ENCODE peak calls at places on chromosomes 11 and 22, in five cellular contexts. One of them, this sample, is unnamed.

GRCh38 chr11:25423436-25424184 is 908.3 kb upstream of the ANO3 start:
- DNase-seq in GM12878: no peak
- DNase-seq in H1: no peak
- DNase-seq in K562: no peak
- DNase-seq in HepG2: no peak
- DNase-seq in this sample: peak; percentile 2

GRCh38 chr11:3073029-3073435 is 15.8 kb upstream of the CARS1 start:
- DNase-seq in GM12878: no peak
- DNase-seq in H1: no peak
- DNase-seq in K562: no peak
- DNase-seq in HepG2: no peak
- DNase-seq in this sample: no peak

GRCh38 chr22:37121887-37122591 is 12.5 kb upstream of the TMPRSS6 start:
- DNase-seq in GM12878: peak; percentile 73
- DNase-seq in H1: no peak
- DNase-seq in K562: no peak
- DNase-seq in HepG2: peak; percentile 10
- DNase-seq in this sample: peak; percentile 37

GRCh38 chr11:32597914-32598313 is 14.3 kb downstream of the EIF3M start:
- DNase-seq in GM12878: no peak
- DNase-seq in H1: no peak
- DNase-seq in K562: no peak
- DNase-seq in HepG2: no peak
- DNase-seq in this sample: no peak

GRCh38 chr11:92812841-92813240 is 156.6 kb upstream of the MTNR1B start:
- DNase-seq in GM12878: no peak
- DNase-seq in H1: no peak
- DNase-seq in K562: no peak
- DNase-seq in HepG2: no peak
- DNase-seq in this sample: no peak

GRCh38 chr22:22730655-22731373 is 86.4 kb downstream of the GGTLC2 start:
- DNase-seq in GM12878: no peak
- DNase-seq in H1: no peak
- DNase-seq in K562: peak; percentile 55
- DNase-seq in HepG2: no peak
- DNase-seq in this sample: no peak

GRCh38 chr11:60003729-60004128 is 13.3 kb upstream of the OOSP4B start:
- DNase-seq in GM12878: no peak
- DNase-seq in H1: no peak
- DNase-seq in K562: no peak
- DNase-seq in HepG2: no peak
- DNase-seq in this sample: no peak

GRCh38 chr22:37260939-37261338 is 16.9 kb upstream of the RAC2 start:
- DNase-seq in GM12878: no peak
- DNase-seq in H1: no peak
- DNase-seq in K562: peak; percentile 69
- DNase-seq in HepG2: peak; percentile 25
- DNase-seq in this sample: peak; percentile 87

GRCh38 chr11:67641302-67642147 is 2.0 kb upstream of the TBX10 start:
- DNase-seq in GM12878: no peak
- DNase-seq in H1: no peak
- DNase-seq in K562: no peak
- DNase-seq in HepG2: peak; percentile 32
- DNase-seq in this sample: no peak

GRCh38 chr11:111283945-111284481 is 14.3 kb upstream of the POU2AF3 start:
- DNase-seq in GM12878: no peak
- DNase-seq in H1: no peak
- DNase-seq in K562: no peak
- DNase-seq in HepG2: no peak
- DNase-seq in this sample: peak; percentile 36

GRCh38 chr11:26028294-26028954 is 303.5 kb upstream of the ANO3 start:
- DNase-seq in GM12878: no peak
- DNase-seq in H1: no peak
- DNase-seq in K562: no peak
- DNase-seq in HepG2: peak; percentile 15
- DNase-seq in this sample: no peak

GRCh38 chr22:23501244-23501643 is 78.8 kb downstream of the IGLL1 start:
- DNase-seq in GM12878: no peak
- DNase-seq in H1: no peak
- DNase-seq in K562: no peak
- DNase-seq in HepG2: no peak
- DNase-seq in this sample: no peak

GRCh38 chr11:35725880-35726279 is 63.3 kb downstream of the TRIM44 start:
- DNase-seq in GM12878: no peak
- DNase-seq in H1: no peak
- DNase-seq in K562: no peak
- DNase-seq in HepG2: no peak
- DNase-seq in this sample: no peak

GRCh38 chr11:113184498-113184897 is 129.9 kb upstream of the TTC12 start:
- DNase-seq in GM12878: no peak
- DNase-seq in H1: no peak
- DNase-seq in K562: no peak
- DNase-seq in HepG2: peak; percentile 35
- DNase-seq in this sample: no peak

GRCh38 chr11:118437046-118437735 is 899 bp downstream of the KMT2A start:
- DNase-seq in GM12878: no peak
- DNase-seq in H1: no peak
- DNase-seq in K562: peak; percentile 94
- DNase-seq in HepG2: peak; percentile 10
- DNase-seq in this sample: peak; percentile 78
- H2AFZ ChIP-seq in GM12878: no peak overlapping the region
- H2AFZ ChIP-seq in H1: no peak overlapping the region
- H2AFZ ChIP-seq in K562: peak overlapping the region; percentile 30
- H2AFZ ChIP-seq in HepG2: no peak overlapping the region
- H2AFZ ChIP-seq in this sample: no peak overlapping the region

GRCh38 chr11:75981546-75981945 is 166.5 kb downstream of the UVRAG start:
- DNase-seq in GM12878: no peak
- DNase-seq in H1: no peak
- DNase-seq in K562: no peak
- DNase-seq in HepG2: no peak
- DNase-seq in this sample: no peak

GRCh38 chr11:75986966-75987365 is 172.0 kb downstream of the UVRAG start:
- DNase-seq in GM12878: no peak
- DNase-seq in H1: no peak
- DNase-seq in K562: no peak
- DNase-seq in HepG2: no peak
- DNase-seq in this sample: no peak

GRCh38 chr11:75980031-75980430 is 165.0 kb downstream of the UVRAG start:
- DNase-seq in GM12878: no peak
- DNase-seq in H1: no peak
- DNase-seq in K562: no peak
- DNase-seq in HepG2: no peak
- DNase-seq in this sample: no peak

GRCh38 chr11:75982309-75982708 is 167.3 kb downstream of the UVRAG start:
- DNase-seq in GM12878: no peak
- DNase-seq in H1: no peak
- DNase-seq in K562: peak; percentile 49
- DNase-seq in HepG2: no peak
- DNase-seq in this sample: peak; percentile 10
- TF ChIP-seq CREB1 in GM12878: no peak
- TF ChIP-seq CREB1 in H1: no peak
- TF ChIP-seq CREB1 in K562: no peak
- TF ChIP-seq CREB1 in HepG2: no peak
- TF ChIP-seq CREB1 in this sample: no peak

DNA sequence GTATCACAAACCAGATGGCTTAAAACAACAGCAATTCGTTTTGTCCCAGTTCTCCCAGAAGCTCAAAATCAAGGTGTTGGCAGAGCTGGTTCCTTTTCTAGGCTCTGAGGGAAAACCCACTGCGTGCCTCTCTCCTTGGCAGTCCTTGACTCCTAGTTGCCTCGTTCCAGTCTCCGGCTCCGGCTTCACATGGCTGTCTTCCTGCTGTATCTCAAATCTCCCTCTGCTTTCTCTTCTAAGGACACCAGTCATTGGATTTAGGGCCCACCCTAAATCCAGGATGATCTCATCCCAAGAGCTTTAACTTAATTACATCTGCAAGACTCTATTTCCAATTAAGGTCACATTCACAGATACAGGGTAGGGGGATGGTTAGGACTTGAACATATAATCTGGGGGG is 9.2 kb upstream of the NAA40 start:
- DNase-seq in GM12878: no peak
- DNase-seq in H1: no peak
- DNase-seq in K562: no peak
- DNase-seq in HepG2: no peak
- DNase-seq in this sample: no peak
- H2AFZ ChIP-seq in GM12878: no peak overlapping the region
- H2AFZ ChIP-seq in H1: no peak overlapping the region
- H2AFZ ChIP-seq in K562: no peak overlapping the region
- H2AFZ ChIP-seq in HepG2: no peak overlapping the region
- H2AFZ ChIP-seq in this sample: no peak overlapping the region

GRCh38 chr11:18723991-18724390 is 2.0 kb downstream of the IGSF22 start:
- DNase-seq in GM12878: no peak
- DNase-seq in H1: no peak
- DNase-seq in K562: no peak
- DNase-seq in HepG2: no peak
- DNase-seq in this sample: no peak

GRCh38 chr11:18722293-18722637 is 3.7 kb downstream of the IGSF22 start:
- DNase-seq in GM12878: no peak
- DNase-seq in H1: no peak
- DNase-seq in K562: no peak
- DNase-seq in HepG2: no peak
- DNase-seq in this sample: no peak

GRCh38 chr11:18720811-18721575 is 5.0 kb downstream of the IGSF22 start:
- DNase-seq in GM12878: no peak
- DNase-seq in H1: peak; percentile 75
- DNase-seq in K562: peak; percentile 52
- DNase-seq in HepG2: no peak
- DNase-seq in this sample: peak; percentile 98

GRCh38 chr11:18721576-18722292 is 4.3 kb downstream of the IGSF22 start:
- DNase-seq in GM12878: no peak
- DNase-seq in H1: no peak
- DNase-seq in K562: peak; percentile 63
- DNase-seq in HepG2: no peak
- DNase-seq in this sample: peak; percentile 86

DNA sequence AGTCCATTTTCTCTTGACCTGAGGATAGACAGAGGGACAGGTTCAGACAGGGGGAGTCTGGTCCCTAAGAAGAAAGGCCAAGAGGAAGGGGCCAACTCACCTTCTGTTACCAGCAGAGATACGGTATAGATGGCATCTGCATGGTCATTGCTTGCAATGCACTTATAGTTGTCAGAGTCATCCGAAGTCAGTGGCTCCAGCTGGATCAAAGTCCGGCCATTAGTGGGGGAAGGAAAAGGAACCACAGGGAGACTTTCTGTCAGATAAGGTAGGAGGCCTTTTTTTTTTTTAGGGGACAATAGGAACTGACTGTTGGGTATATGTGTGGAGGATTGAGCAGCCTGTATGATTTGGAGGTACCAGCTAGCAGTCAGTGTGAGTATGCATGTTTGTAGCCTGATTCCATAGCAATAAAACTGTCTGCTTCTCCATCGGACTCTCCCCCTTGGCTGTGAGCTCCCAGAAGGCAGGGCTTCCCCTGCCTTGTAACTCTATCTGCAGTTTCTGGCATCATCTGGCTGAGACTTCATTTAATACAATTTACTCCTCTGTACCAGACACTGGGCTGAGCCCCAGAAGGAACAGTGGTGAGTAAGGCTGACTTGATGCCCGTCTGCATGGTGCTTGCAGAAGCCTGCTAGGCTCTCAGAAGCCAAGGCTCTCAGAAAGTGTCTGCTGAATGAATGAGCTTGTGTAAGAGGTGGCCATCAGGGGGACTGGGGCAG is 5.7 kb downstream of the IGSF22 start:
- DNase-seq in GM12878: no peak
- DNase-seq in H1: no peak
- DNase-seq in K562: no peak
- DNase-seq in HepG2: no peak
- DNase-seq in this sample: no peak
- TF ChIP-seq CREB1 in GM12878: no peak
- TF ChIP-seq CREB1 in H1: no peak
- TF ChIP-seq CREB1 in K562: no peak
- TF ChIP-seq CREB1 in HepG2: no peak
- TF ChIP-seq CREB1 in this sample: no peak

DNA sequence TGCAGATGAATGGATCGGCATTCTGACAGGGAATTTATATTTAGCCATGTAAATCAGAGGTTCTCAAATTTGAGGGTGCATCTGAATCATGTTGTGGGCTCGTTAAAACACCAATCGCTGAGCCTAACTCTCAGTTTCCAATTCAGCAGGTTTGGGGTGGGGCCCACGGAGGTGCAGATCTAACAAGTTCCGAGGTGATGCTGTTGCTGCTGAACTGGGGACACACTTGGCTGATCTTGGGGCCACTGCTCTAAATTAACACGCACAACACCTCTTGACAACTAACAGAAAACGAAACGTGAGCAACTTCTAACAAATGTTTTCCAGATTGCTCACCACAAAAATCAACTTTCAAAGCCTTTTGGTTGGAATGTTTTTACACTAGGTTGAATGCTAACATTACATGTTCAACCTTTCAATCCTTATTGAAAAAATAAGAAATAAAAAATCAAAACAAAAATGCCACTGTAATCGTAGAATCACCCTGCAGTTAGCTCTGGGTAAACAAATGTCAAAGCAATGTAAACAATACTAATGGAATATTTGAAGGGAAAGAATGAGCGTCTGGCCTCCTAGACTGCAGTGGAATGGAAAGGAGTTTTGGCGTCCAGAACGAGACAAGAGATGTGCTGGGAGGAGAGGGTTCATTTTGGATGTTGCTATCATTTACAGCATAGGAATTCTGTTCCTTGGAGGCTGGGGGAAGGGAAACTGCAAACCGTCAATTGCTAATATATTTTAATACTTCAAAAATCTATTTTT is 68.3 kb upstream of the SLC6A5 start:
- DNase-seq in GM12878: peak; percentile 24
- DNase-seq in H1: no peak
- DNase-seq in K562: no peak
- DNase-seq in HepG2: no peak
- DNase-seq in this sample: no peak
- H2AFZ ChIP-seq in GM12878: no peak overlapping the region
- H2AFZ ChIP-seq in H1: no peak overlapping the region
- H2AFZ ChIP-seq in K562: no peak overlapping the region
- H2AFZ ChIP-seq in HepG2: no peak overlapping the region
- H2AFZ ChIP-seq in this sample: no peak overlapping the region

GRCh38 chr11:72524711-72525110 is 90.4 kb upstream of the CLPB start:
- DNase-seq in GM12878: no peak
- DNase-seq in H1: no peak
- DNase-seq in K562: no peak
- DNase-seq in HepG2: no peak
- DNase-seq in this sample: no peak
- TF ChIP-seq CREB1 in GM12878: no peak
- TF ChIP-seq CREB1 in H1: no peak
- TF ChIP-seq CREB1 in K562: no peak
- TF ChIP-seq CREB1 in HepG2: no peak
- TF ChIP-seq CREB1 in this sample: no peak

This sample was measured in GM23338.